ENCODE peak calls at places on chromosomes 7 and 10, in eight cellular contexts. One of them, this sample, is unnamed.

GRCh38 chr10:70232155-70232858 is 922 bp downstream of the PPA1 start:
- DNase-seq in HCT116: no peak
- DNase-seq in adrenal gland: peak; percentile 43
- DNase-seq in endodermal cell: peak; percentile 71
- DNase-seq in choroid plexus epithelial cell: peak; percentile 57
- DNase-seq in brain microvascular endothelial cell: peak; percentile 48
- DNase-seq in Calu3: peak; percentile 55
- DNase-seq in nephron progenitor cell: peak; percentile 28
- DNase-seq in this sample: no peak

GRCh38 chr7:43390601-43391000 is 192.3 kb upstream of the STK17A start:
- DNase-seq in HCT116: no peak
- DNase-seq in adrenal gland: no peak
- DNase-seq in endodermal cell: no peak
- DNase-seq in choroid plexus epithelial cell: no peak
- DNase-seq in brain microvascular endothelial cell: no peak
- DNase-seq in Calu3: no peak
- DNase-seq in nephron progenitor cell: no peak
- DNase-seq in this sample: no peak

GRCh38 chr10:27794157-27794556 is 48.5 kb upstream of the MKX start:
- DNase-seq in HCT116: no peak
- DNase-seq in adrenal gland: no peak
- DNase-seq in endodermal cell: peak; percentile 50
- DNase-seq in choroid plexus epithelial cell: peak; percentile 11
- DNase-seq in brain microvascular endothelial cell: no peak
- DNase-seq in Calu3: no peak
- DNase-seq in nephron progenitor cell: peak; percentile 5
- DNase-seq in this sample: no peak

GRCh38 chr7:105743351-105743812 is 133.0 kb downstream of the ATXN7L1 start:
- DNase-seq in HCT116: no peak
- DNase-seq in adrenal gland: no peak
- DNase-seq in endodermal cell: peak; percentile 65
- DNase-seq in choroid plexus epithelial cell: no peak
- DNase-seq in brain microvascular endothelial cell: no peak
- DNase-seq in Calu3: no peak
- DNase-seq in nephron progenitor cell: no peak
- DNase-seq in this sample: no peak

GRCh38 chr10:102452672-102453340 is 1.5 kb upstream of the C10orf95 start:
- DNase-seq in HCT116: peak; percentile 69
- DNase-seq in adrenal gland: peak; percentile 39
- DNase-seq in endodermal cell: no peak
- DNase-seq in choroid plexus epithelial cell: peak; percentile 56
- DNase-seq in brain microvascular endothelial cell: peak; percentile 71
- DNase-seq in Calu3: no peak
- DNase-seq in nephron progenitor cell: no peak
- DNase-seq in this sample: no peak

GRCh38 chr7:39375047-39375873 is 190.9 kb upstream of the YAE1 start:
- DNase-seq in HCT116: no peak
- DNase-seq in adrenal gland: no peak
- DNase-seq in endodermal cell: no peak
- DNase-seq in choroid plexus epithelial cell: no peak
- DNase-seq in brain microvascular endothelial cell: no peak
- DNase-seq in Calu3: no peak
- DNase-seq in nephron progenitor cell: no peak
- DNase-seq in this sample: no peak

GRCh38 chr10:13924020-13924725 is 337.4 kb downstream of the PRPF18 start:
- DNase-seq in HCT116: no peak
- DNase-seq in adrenal gland: no peak
- DNase-seq in endodermal cell: no peak
- DNase-seq in choroid plexus epithelial cell: peak; percentile 88
- DNase-seq in brain microvascular endothelial cell: peak; percentile 91
- DNase-seq in Calu3: no peak
- DNase-seq in nephron progenitor cell: no peak
- DNase-seq in this sample: no peak

GRCh38 chr7:103613655-103614642 is 167.9 kb upstream of the SLC26A5 start:
- DNase-seq in HCT116: no peak
- DNase-seq in adrenal gland: no peak
- DNase-seq in endodermal cell: no peak
- DNase-seq in choroid plexus epithelial cell: peak; percentile 48
- DNase-seq in brain microvascular endothelial cell: peak; percentile 10
- DNase-seq in Calu3: no peak
- DNase-seq in nephron progenitor cell: no peak
- DNase-seq in this sample: no peak

GRCh38 chr7:17486835-17487234 is 188.4 kb downstream of the AHR start:
- DNase-seq in HCT116: no peak
- DNase-seq in adrenal gland: no peak
- DNase-seq in endodermal cell: no peak
- DNase-seq in choroid plexus epithelial cell: no peak
- DNase-seq in brain microvascular endothelial cell: no peak
- DNase-seq in Calu3: no peak
- DNase-seq in nephron progenitor cell: no peak
- DNase-seq in this sample: no peak

GRCh38 chr10:22339761-22340361 is 5.4 kb upstream of the SPAG6 start:
- DNase-seq in HCT116: no peak
- DNase-seq in adrenal gland: no peak
- DNase-seq in endodermal cell: no peak
- DNase-seq in choroid plexus epithelial cell: no peak
- DNase-seq in brain microvascular endothelial cell: no peak
- DNase-seq in Calu3: no peak
- DNase-seq in nephron progenitor cell: no peak
- DNase-seq in this sample: peak; percentile 19

GRCh38 chr10:43355749-43356371 is 15.6 kb upstream of the FXYD4 start:
- DNase-seq in HCT116: peak; percentile 83
- DNase-seq in adrenal gland: no peak
- DNase-seq in endodermal cell: no peak
- DNase-seq in choroid plexus epithelial cell: peak; percentile 26
- DNase-seq in brain microvascular endothelial cell: peak; percentile 39
- DNase-seq in Calu3: peak; percentile 86
- DNase-seq in nephron progenitor cell: no peak
- DNase-seq in this sample: no peak

GRCh38 chr10:119251315-119251708 is 43.9 kb downstream of the GRK5 start:
- DNase-seq in HCT116: no peak
- DNase-seq in adrenal gland: no peak
- DNase-seq in endodermal cell: no peak
- DNase-seq in choroid plexus epithelial cell: peak; percentile 82
- DNase-seq in brain microvascular endothelial cell: peak; percentile 84
- DNase-seq in Calu3: no peak
- DNase-seq in nephron progenitor cell: no peak
- DNase-seq in this sample: no peak

GRCh38 chr10:50542871-50543270 is 80.9 kb downstream of the SGMS1 start:
- DNase-seq in HCT116: no peak
- DNase-seq in adrenal gland: no peak
- DNase-seq in endodermal cell: no peak
- DNase-seq in choroid plexus epithelial cell: no peak
- DNase-seq in brain microvascular endothelial cell: no peak
- DNase-seq in Calu3: no peak
- DNase-seq in nephron progenitor cell: no peak
- DNase-seq in this sample: no peak

GRCh38 chr10:50511512-50512213 is 112.1 kb downstream of the SGMS1 start:
- DNase-seq in HCT116: peak; percentile 47
- DNase-seq in adrenal gland: peak; percentile 29
- DNase-seq in endodermal cell: no peak
- DNase-seq in choroid plexus epithelial cell: peak; percentile 34
- DNase-seq in brain microvascular endothelial cell: peak; percentile 47
- DNase-seq in Calu3: peak; percentile 24
- DNase-seq in nephron progenitor cell: no peak
- DNase-seq in this sample: no peak

GRCh38 chr10:114556236-114557122 is 101.6 kb downstream of the ABLIM1 start:
- DNase-seq in HCT116: no peak
- DNase-seq in adrenal gland: no peak
- DNase-seq in endodermal cell: no peak
- DNase-seq in choroid plexus epithelial cell: no peak
- DNase-seq in brain microvascular endothelial cell: no peak
- DNase-seq in Calu3: no peak
- DNase-seq in nephron progenitor cell: no peak
- DNase-seq in this sample: no peak

GRCh38 chr7:56046728-56047445 is 4.4 kb downstream of the PSPH start:
- DNase-seq in HCT116: no peak
- DNase-seq in adrenal gland: no peak
- DNase-seq in endodermal cell: no peak
- DNase-seq in choroid plexus epithelial cell: peak; percentile 94
- DNase-seq in brain microvascular endothelial cell: peak; percentile 94
- DNase-seq in Calu3: peak; percentile 46
- DNase-seq in nephron progenitor cell: no peak
- DNase-seq in this sample: no peak

GRCh38 chr7:100173806-100174495 is 3.2 kb downstream of the GPC2 start:
- DNase-seq in HCT116: no peak
- DNase-seq in adrenal gland: no peak
- DNase-seq in endodermal cell: peak; percentile 55
- DNase-seq in choroid plexus epithelial cell: no peak
- DNase-seq in brain microvascular endothelial cell: no peak
- DNase-seq in Calu3: no peak
- DNase-seq in nephron progenitor cell: no peak
- DNase-seq in this sample: peak; percentile 12

GRCh38 chr7:100176096-100176835 is 915 bp downstream of the GPC2 start:
- DNase-seq in HCT116: no peak
- DNase-seq in adrenal gland: no peak
- DNase-seq in endodermal cell: peak; percentile 46
- DNase-seq in choroid plexus epithelial cell: no peak
- DNase-seq in brain microvascular endothelial cell: no peak
- DNase-seq in Calu3: no peak
- DNase-seq in nephron progenitor cell: no peak
- DNase-seq in this sample: no peak

GRCh38 chr7:100174582-100174981 is 2.6 kb downstream of the GPC2 start:
- DNase-seq in HCT116: no peak
- DNase-seq in adrenal gland: no peak
- DNase-seq in endodermal cell: no peak
- DNase-seq in choroid plexus epithelial cell: no peak
- DNase-seq in brain microvascular endothelial cell: no peak
- DNase-seq in Calu3: no peak
- DNase-seq in nephron progenitor cell: no peak
- DNase-seq in this sample: no peak

GRCh38 chr7:100175296-100175935 is 1.8 kb downstream of the GPC2 start:
- DNase-seq in HCT116: no peak
- DNase-seq in adrenal gland: no peak
- DNase-seq in endodermal cell: no peak
- DNase-seq in choroid plexus epithelial cell: no peak
- DNase-seq in brain microvascular endothelial cell: no peak
- DNase-seq in Calu3: no peak
- DNase-seq in nephron progenitor cell: no peak
- DNase-seq in this sample: no peak

DNA sequence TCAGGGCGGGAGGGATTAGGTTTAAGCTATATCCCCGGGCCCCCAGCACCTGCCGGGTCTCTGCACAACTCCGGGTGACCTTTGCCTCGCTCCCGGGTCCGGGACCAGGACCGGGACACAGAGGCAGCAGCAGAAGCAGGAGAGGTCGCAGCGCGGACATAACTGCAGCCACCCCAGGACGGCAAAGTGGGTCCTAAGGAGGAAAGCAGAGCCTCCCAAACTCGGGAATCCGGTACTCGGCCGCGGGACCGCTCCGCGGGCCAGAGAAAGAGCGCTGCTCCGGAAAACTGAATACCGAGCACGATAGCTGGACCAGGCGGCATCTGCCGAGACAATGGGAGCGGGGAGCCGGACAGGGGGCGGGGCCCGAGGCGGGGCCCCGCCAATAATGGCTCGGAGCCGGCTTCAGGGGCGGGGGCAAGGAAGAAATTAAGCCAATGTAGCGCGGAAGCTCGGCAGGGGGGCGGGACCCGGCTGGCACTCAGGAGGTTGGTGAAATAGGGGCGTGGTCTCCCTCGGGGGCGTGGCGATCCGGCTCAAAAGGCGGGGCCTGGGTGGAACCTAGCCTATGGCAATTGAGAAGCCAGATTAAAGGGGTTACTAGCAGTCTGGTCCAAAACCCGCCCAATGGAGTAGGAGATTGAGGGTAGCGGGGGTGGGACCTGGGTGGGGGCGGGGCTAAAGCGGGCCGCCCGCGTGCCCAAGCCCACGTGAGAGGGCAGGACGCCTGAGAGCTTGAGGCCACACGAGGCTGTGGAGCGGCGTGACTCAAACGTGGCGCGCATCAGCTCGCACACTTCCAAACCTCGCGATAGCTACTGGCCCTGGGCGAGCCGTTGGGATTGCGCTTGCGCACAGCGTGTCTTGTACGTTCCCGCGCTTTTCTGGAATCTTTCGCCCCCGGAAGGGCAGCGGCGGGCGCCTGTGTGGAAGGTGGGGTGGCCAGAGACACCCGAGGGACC is at the start of the genes GPC2 and STAG3:
- DNase-seq in HCT116: peak; percentile 93
- DNase-seq in adrenal gland: peak; percentile 97
- DNase-seq in endodermal cell: peak; percentile 100
- DNase-seq in choroid plexus epithelial cell: peak; percentile 97
- DNase-seq in brain microvascular endothelial cell: peak; percentile 99
- DNase-seq in Calu3: peak; percentile 96
- DNase-seq in nephron progenitor cell: peak; percentile 100
- DNase-seq in this sample: peak; percentile 97
- TF ChIP-seq CTCF in HCT116: no peak
- TF ChIP-seq CTCF in adrenal gland: no peak
- TF ChIP-seq CTCF in endodermal cell: no peak
- TF ChIP-seq CTCF in choroid plexus epithelial cell: no peak
- TF ChIP-seq CTCF in brain microvascular endothelial cell: no peak
- TF ChIP-seq CTCF in Calu3: no peak
- TF ChIP-seq CTCF in nephron progenitor cell: no peak
- TF ChIP-seq CTCF in this sample: no peak

GRCh38 chr10:79179404-79180309 is 110.9 kb downstream of the ZMIZ1 start:
- DNase-seq in HCT116: no peak
- DNase-seq in adrenal gland: no peak
- DNase-seq in endodermal cell: peak; percentile 79
- DNase-seq in choroid plexus epithelial cell: peak; percentile 30
- DNase-seq in brain microvascular endothelial cell: no peak
- DNase-seq in Calu3: peak; percentile 20
- DNase-seq in nephron progenitor cell: peak; percentile 61
- DNase-seq in this sample: no peak
- TF ChIP-seq CTCF in HCT116: no peak
- TF ChIP-seq CTCF in adrenal gland: no peak
- TF ChIP-seq CTCF in endodermal cell: peak; percentile 45
- TF ChIP-seq CTCF in choroid plexus epithelial cell: peak; percentile 19
- TF ChIP-seq CTCF in brain microvascular endothelial cell: peak; percentile 19
- TF ChIP-seq CTCF in Calu3: no peak
- TF ChIP-seq CTCF in nephron progenitor cell: no peak
- TF ChIP-seq CTCF in this sample: no peak

DNA sequence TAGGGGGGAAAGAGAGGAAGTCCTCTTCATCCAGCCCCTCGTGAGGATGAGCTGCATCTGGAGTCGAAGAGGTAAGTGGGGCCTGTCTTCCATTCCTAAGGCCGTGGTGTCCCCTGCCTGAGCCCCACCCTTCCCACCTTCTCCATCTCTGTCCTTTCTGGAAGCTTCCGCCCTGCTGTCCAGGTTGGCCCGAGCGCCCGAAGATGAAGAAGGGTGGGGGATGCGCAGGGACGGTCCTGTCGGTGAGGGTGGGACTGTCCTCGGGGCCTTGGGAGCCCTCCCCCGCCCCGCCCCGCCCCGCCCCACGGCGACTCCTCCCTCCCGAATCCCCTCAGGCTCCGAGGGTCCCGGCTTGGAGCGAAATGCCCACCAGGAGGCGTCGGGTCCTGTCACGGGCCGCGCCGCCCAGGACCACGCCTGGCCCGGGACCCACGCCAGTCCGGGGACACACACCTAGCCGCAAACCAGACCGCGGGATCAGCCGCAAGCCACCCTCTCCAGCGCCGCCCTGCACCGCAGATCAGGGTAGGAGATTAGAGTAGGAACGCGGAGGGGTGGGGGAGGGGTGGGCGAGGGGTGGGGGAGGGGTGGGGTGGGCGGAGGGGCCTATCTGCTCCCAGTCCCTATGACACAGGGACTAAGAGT is 15.3 kb downstream of the GPRIN2 start:
- DNase-seq in HCT116: no peak
- DNase-seq in adrenal gland: no peak
- DNase-seq in endodermal cell: peak; percentile 95
- DNase-seq in choroid plexus epithelial cell: peak; percentile 49
- DNase-seq in brain microvascular endothelial cell: no peak
- DNase-seq in Calu3: peak; percentile 55
- DNase-seq in nephron progenitor cell: peak; percentile 93
- DNase-seq in this sample: no peak
- TF ChIP-seq CTCF in HCT116: no peak
- TF ChIP-seq CTCF in adrenal gland: no peak
- TF ChIP-seq CTCF in endodermal cell: peak; percentile 88
- TF ChIP-seq CTCF in choroid plexus epithelial cell: peak; percentile 34
- TF ChIP-seq CTCF in brain microvascular endothelial cell: peak; percentile 36
- TF ChIP-seq CTCF in Calu3: peak; percentile 61
- TF ChIP-seq CTCF in nephron progenitor cell: peak; percentile 67
- TF ChIP-seq CTCF in this sample: no peak

GRCh38 chr7:88357295-88357694 is 50.6 kb upstream of the STEAP4 start:
- DNase-seq in HCT116: no peak
- DNase-seq in adrenal gland: peak; percentile 45
- DNase-seq in endodermal cell: peak; percentile 68
- DNase-seq in choroid plexus epithelial cell: peak; percentile 33
- DNase-seq in brain microvascular endothelial cell: peak; percentile 10
- DNase-seq in Calu3: peak; percentile 59
- DNase-seq in nephron progenitor cell: no peak
- DNase-seq in this sample: no peak
- TF ChIP-seq CTCF in HCT116: peak; percentile 39
- TF ChIP-seq CTCF in adrenal gland: peak; percentile 69
- TF ChIP-seq CTCF in endodermal cell: peak; percentile 58
- TF ChIP-seq CTCF in choroid plexus epithelial cell: peak; percentile 57
- TF ChIP-seq CTCF in brain microvascular endothelial cell: peak; percentile 62
- TF ChIP-seq CTCF in Calu3: no peak
- TF ChIP-seq CTCF in nephron progenitor cell: no peak
- TF ChIP-seq CTCF in this sample: no peak